ENCODE peak calls at places on chromosome 19, in six cellular contexts. O is H9, L is H1, J is IMR-90, P is neuronal stem cell, D is mesenchymal stem cell. S is an unnamed sample.

GRCh38 chr19:1134431-1134830 is 30.6 kb downstream of the GPX4 start:
- DNase-seq in O (no peak), L (no peak), J (no peak), P (no peak), D (no peak), S (peak)

GRCh38 chr19:46878613-46879375 is 18.0 kb downstream of the ARHGAP35 start:
- DNase-seq in O (no peak), L (no peak), J (peak), P (no peak), D (peak), S (no peak)

GRCh38 chr19:13884726-13885591 is 8.0 kb downstream of the NANOS3 start:
- DNase-seq in O (no peak), L (no peak), J (no peak), P (no peak), D (no peak), S (no peak)

GRCh38 chr19:49682274-49682673 is 5.2 kb downstream of the PRMT1 start:
- DNase-seq in O (no peak), L (no peak), J (no peak), P (no peak), D (no peak), S (no peak)

GRCh38 chr19:16361926-16362325 is 37.3 kb downstream of the KLF2 start:
- DNase-seq in O (no peak), L (no peak), J (no peak), P (no peak), D (no peak), S (no peak)

GRCh38 chr19:18319591-18320135 is 3.2 kb downstream of the LSM4 start:
- DNase-seq in O (no peak), L (no peak), J (no peak), P (no peak), D (no peak), S (peak)

GRCh38 chr19:1847684-1848398 is 442 bp downstream of the REXO1 start:
- DNase-seq in O (no peak), L (peak), J (peak), P (no peak), D (peak), S (peak)

GRCh38 chr19:15464394-15465385 is at the start of gene RASAL3:
- DNase-seq in O (peak), L (no peak), J (no peak), P (no peak), D (no peak), S (no peak)

GRCh38 chr19:30598688-30599087 is 226.5 kb downstream of the ZNF536 start:
- DNase-seq in O (no peak), L (no peak), J (no peak), P (no peak), D (no peak), S (no peak)

GRCh38 chr19:3096267-3096901 is 2.2 kb downstream of the GNA11 start:
- DNase-seq in O (no peak), L (no peak), J (no peak), P (no peak), D (no peak), S (no peak)

GRCh38 chr19:3096902-3097326 is 2.8 kb downstream of the GNA11 start:
- DNase-seq in O (no peak), L (no peak), J (no peak), P (no peak), D (no peak), S (no peak)

GRCh38 chr19:3097442-3097871 is 3.3 kb downstream of the GNA11 start:
- DNase-seq in O (no peak), L (no peak), J (no peak), P (no peak), D (no peak), S (no peak)

GRCh38 chr19:3095375-3096191 is 1.4 kb downstream of the GNA11 start:
- DNase-seq in O (peak), L (peak), J (no peak), P (peak), D (peak), S (peak)

DNA sequence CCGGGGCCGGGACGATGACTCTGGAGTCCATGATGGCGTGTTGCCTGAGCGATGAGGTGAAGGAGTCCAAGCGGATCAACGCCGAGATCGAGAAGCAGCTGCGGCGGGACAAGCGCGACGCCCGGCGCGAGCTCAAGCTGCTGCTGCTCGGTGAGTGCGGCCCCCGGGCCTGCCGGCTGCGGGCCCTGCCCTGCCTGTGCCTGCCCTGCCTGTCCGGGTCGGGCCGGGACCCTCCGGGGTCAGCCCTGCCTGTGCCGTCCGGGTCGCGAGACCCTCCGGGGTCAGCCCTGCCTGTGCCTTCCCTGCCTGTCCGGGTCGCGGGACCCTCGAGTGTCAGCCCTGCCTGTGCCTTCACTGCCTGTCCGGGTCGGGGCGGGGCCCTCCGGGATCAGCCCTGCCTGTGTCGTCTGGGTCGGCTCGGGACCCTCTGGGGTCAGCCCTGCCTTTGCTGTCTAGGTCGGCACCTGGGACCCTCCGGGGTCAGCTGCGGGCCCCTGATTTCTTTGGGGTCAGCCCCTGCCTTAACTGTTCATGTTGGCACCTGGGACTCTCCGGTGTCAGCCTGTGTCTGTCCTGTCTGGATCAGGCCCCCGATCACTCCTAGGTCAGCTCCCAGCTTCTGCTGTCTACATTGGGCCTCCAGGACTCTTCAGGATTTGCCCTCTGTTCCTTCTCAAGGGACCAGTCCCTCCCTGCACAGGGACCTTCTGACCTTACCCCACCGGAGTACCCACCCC is 644 bp downstream of the GNA11 start:
- DNase-seq in O (no peak), L (no peak), J (peak), P (no peak), D (peak), S (no peak)
- H3K23ac ChIP-seq in O (no peak), L (no peak), J (peak), P (peak), D (peak), S (no peak)

GRCh38 chr19:34428549-34429285 is 536 bp downstream of the UBA2 start:
- DNase-seq in O (no peak), L (peak), J (peak), P (peak), D (peak), S (peak)

GRCh38 chr19:34430738-34431625 is 2.8 kb downstream of the UBA2 start:
- DNase-seq in O (no peak), L (no peak), J (peak), P (peak), D (peak), S (peak)

GRCh38 chr19:34432797-34433196 is 4.6 kb downstream of the UBA2 start:
- DNase-seq in O (no peak), L (no peak), J (no peak), P (no peak), D (peak), S (no peak)

GRCh38 chr19:34431681-34432402 is 3.7 kb downstream of the UBA2 start:
- DNase-seq in O (no peak), L (no peak), J (peak), P (no peak), D (peak), S (peak)

DNA sequence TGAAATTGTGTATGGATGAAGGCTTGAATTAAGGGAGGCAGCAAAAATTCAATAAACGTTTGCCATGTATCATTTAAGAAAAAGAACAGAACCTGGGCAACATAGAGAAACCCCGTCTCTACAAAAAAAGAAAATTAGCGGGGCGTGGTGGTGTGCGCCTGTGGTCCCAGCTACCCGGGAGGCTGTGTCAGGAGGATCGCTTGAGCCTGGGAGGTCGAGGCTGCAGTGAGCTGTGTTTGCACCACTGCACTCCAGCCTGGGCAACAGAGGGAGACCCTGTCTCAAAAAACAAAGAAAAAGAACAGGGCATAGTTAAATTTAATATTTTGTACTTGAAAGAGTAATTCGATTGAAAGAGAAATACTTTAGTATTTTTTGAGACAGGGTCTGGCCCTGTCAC is 1.4 kb downstream of the UBA2 start:
- DNase-seq in O (no peak), L (no peak), J (no peak), P (no peak), D (no peak), S (no peak)
- H3K9ac ChIP-seq in O (no peak), L (no peak), J (no peak), P (no peak), D (peak), S (no peak)

GRCh38 chr19:3606690-3607289 is at the start of gene TBXA2R:
- DNase-seq in O (peak), L (peak), J (peak), P (no peak), D (peak), S (peak)
- H4K91ac ChIP-seq in O (no peak), L (peak), J (peak), P (no peak), D (peak), S (no peak)

GRCh38 chr19:38929929-38930775 is at the start of gene SARS2:
- DNase-seq in O (peak), L (peak), J (peak), P (peak), D (peak), S (peak)
- H3K23ac ChIP-seq in O (no peak), L (no peak), J (peak), P (peak), D (no peak), S (no peak)

GRCh38 chr19:40053491-40053890 is 2.5 kb downstream of the ZNF780B start:
- DNase-seq in O (no peak), L (no peak), J (no peak), P (no peak), D (no peak), S (no peak)

GRCh38 chr19:40055832-40056504 is at the start of gene ZNF780B:
- DNase-seq in O (peak), L (peak), J (peak), P (peak), D (peak), S (peak)

GRCh38 chr19:40056505-40056904 is 474 bp upstream of the ZNF780B start:
- DNase-seq in O (no peak), L (no peak), J (no peak), P (no peak), D (no peak), S (no peak)

GRCh38 chr19:40054632-40055031 is 1.4 kb downstream of the ZNF780B start:
- DNase-seq in O (no peak), L (no peak), J (no peak), P (no peak), D (no peak), S (no peak)

GRCh38 chr19:40055049-40055448 is 982 bp downstream of the ZNF780B start:
- DNase-seq in O (no peak), L (no peak), J (no peak), P (no peak), D (no peak), S (no peak)
- H3K9ac ChIP-seq in O (peak), L (no peak), J (peak), P (no peak), D (peak), S (no peak)